ENCODE peak calls at places on chromosome 9, in ten cellular contexts. G is brain microvascular endothelial cell, Y is ovary, E is nephron progenitor cell, X is A549, N is astrocyte, F is endothelial cell, P is cardiac fibroblast, T is GM13977, R is AG10803. A is an unnamed sample.

GRCh38 chr9:127886401-127886972 is 9.0 kb upstream of the AK1 start:
- DNase-seq in P (no peak), G (no peak), N (no peak), E (no peak), T (no peak), X (no peak), F (no peak), Y (peak; percentile 15), R (no peak), A (no peak)

GRCh38 chr9:123456011-123456410 is 100.0 kb downstream of the CRB2 start:
- DNase-seq in E (no peak), P (no peak), N (no peak), Y (no peak), F (no peak), X (no peak), R (no peak), T (no peak), G (no peak), A (no peak)

GRCh38 chr9:63816742-63817621 is 1468.0 kb downstream of the FOXD4L5 start:
- DNase-seq in R (peak; percentile 88), G (peak; percentile 62), E (peak; percentile 90), X (no peak), N (peak; percentile 81), F (peak; percentile 70), T (peak; percentile 77), Y (peak; percentile 29), P (peak; percentile 89), A (peak; percentile 91)

GRCh38 chr9:21919377-21920362 is 74.5 kb downstream of the CDKN2A start:
- DNase-seq in P (peak; percentile 82), N (peak; percentile 78), R (peak; percentile 66), F (no peak), E (no peak), Y (no peak), X (no peak), T (no peak), G (peak; percentile 57), A (peak; percentile 60)

GRCh38 chr9:71830131-71830530 is 61.8 kb upstream of the CEMIP2 start:
- DNase-seq in E (no peak), P (no peak), F (no peak), Y (no peak), G (no peak), R (no peak), T (no peak), N (no peak), X (no peak), A (no peak)

GRCh38 chr9:33139421-33140228 is 27.5 kb downstream of the B4GALT1 start:
- DNase-seq in N (peak; percentile 79), X (no peak), E (peak; percentile 37), P (peak; percentile 97), G (peak; percentile 86), R (peak; percentile 97), T (no peak), Y (peak; percentile 92), F (no peak), A (peak; percentile 95)

GRCh38 chr9:21674894-21675293 is 127.5 kb upstream of the MTAP start:
- DNase-seq in F (no peak), P (no peak), N (no peak), E (no peak), T (no peak), G (no peak), X (no peak), R (no peak), Y (no peak), A (no peak)

GRCh38 chr9:95880011-95880690 is 4.7 kb downstream of the ERCC6L2 start:
- DNase-seq in X (no peak), N (peak; percentile 63), E (no peak), R (peak; percentile 37), P (peak; percentile 57), Y (no peak), G (peak; percentile 74), T (no peak), F (no peak), A (peak; percentile 51)

GRCh38 chr9:79973627-79974026 is 401.9 kb downstream of the TLE4 start:
- DNase-seq in R (no peak), F (no peak), G (no peak), X (no peak), E (no peak), Y (no peak), P (peak; percentile 4), N (no peak), T (no peak), A (no peak)

GRCh38 chr9:16571127-16571848 is 299.2 kb downstream of the BNC2 start:
- DNase-seq in G (no peak), R (no peak), T (no peak), E (no peak), X (no peak), F (no peak), N (no peak), P (peak; percentile 26), Y (no peak), A (peak; percentile 43)

GRCh38 chr9:100111235-100111634 is 12.2 kb downstream of the INVS start:
- DNase-seq in Y (peak; percentile 80), T (no peak), E (no peak), R (peak; percentile 98), F (no peak), P (peak; percentile 98), X (no peak), N (peak; percentile 98), G (peak; percentile 96), A (peak; percentile 95)

GRCh38 chr9:83906144-83906543 is 15.1 kb downstream of the KIF27 start:
- DNase-seq in F (no peak), G (no peak), E (no peak), N (no peak), T (no peak), Y (no peak), R (no peak), X (no peak), P (no peak), A (no peak)
- TF ChIP-seq CTCF in F (no peak), G (no peak), E (no peak), N (no peak), T (no peak), Y (no peak), R (no peak), X (no peak), P (no peak), A (no peak)

DNA sequence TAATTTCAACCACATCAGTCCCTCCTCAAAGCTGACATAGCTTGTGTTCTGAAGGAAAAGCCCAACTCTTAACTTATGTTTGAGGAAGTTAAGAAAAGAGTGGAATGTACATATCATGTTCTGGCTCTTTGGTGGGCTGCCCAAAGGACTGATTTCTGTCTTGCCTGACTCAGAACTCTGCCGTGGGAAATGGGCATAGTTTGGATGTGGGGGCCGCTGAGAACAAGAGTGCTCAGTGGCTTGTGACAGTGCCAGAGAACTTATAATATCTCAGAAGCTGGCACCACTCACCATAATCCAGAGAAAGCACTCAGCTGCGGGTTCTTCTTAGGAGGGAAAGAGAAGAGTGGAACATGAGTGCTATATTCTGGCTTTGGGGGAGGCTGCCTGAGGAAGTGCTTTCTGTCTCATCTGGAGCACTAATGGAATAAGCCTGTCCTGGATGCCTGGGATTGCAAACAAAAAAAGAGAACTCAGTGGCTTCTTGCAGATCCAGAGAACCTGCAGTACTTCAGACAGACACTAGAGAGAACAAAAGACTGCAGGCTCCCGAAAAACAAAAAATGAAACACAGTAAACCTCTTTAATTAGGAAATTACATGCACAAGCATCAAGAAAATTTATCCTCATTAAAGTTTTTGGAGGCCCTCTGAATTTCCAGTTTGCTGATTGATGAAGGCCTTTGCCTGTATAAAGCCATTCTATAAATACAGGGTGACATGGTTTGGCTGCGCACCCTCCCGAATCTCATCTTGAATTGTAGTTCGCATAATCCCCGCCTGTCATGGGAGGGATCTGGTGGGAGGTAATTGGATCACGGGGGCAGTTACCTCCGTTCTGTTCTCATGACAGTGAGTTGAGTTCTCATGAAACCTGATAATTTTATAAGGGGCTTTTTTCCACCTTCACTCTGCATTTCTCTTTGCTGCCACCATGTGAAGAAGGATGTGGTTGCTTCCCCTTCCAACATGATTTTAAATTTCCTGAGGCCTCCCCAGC is 207.0 kb downstream of the DMAC1 start:
- DNase-seq in T (no peak), Y (no peak), G (no peak), N (no peak), X (no peak), P (no peak), E (no peak), R (no peak), F (no peak), A (no peak)
- TF ChIP-seq CTCF in T (no peak), Y (no peak), G (peak; percentile 39), N (no peak), X (no peak), P (no peak), E (peak; percentile 36), R (no peak), F (peak; percentile 70), A (peak; percentile 13)

GRCh38 chr9:70405808-70406445 is 8.5 kb downstream of the KLF9 start:
- DNase-seq in E (no peak), P (peak; percentile 42), N (peak; percentile 43), X (no peak), G (no peak), F (no peak), T (no peak), R (peak; percentile 25), Y (no peak), A (peak; percentile 61)
- TF ChIP-seq CTCF in E (no peak), P (no peak), N (no peak), X (no peak), G (no peak), F (no peak), T (no peak), R (no peak), Y (no peak), A (no peak)

DNA sequence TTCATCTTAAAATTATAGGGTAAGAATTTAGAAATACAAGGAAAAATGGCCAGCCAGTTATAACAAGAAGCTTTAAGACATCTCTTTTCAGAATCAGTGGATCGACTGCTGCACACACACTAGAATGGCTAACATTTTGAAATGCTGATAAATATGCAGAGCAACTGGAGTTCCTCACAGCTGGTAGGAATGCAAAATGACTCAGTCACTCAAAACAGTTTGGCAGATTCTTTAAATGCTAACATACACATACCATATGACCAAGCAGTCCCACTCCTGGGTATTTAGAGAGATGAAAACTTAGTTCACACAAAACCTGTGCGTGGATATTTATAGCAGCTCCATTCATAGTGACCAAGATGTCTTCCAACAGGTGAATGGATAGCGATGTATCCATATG is 23.2 kb upstream of the PSAT1 start:
- DNase-seq in X (no peak), E (no peak), Y (no peak), N (no peak), R (peak; percentile 21), F (no peak), T (no peak), G (peak; percentile 39), P (no peak), A (no peak)
- TF ChIP-seq CTCF in X (no peak), E (no peak), Y (no peak), N (no peak), R (no peak), F (no peak), T (no peak), G (no peak), P (no peak), A (no peak)

DNA sequence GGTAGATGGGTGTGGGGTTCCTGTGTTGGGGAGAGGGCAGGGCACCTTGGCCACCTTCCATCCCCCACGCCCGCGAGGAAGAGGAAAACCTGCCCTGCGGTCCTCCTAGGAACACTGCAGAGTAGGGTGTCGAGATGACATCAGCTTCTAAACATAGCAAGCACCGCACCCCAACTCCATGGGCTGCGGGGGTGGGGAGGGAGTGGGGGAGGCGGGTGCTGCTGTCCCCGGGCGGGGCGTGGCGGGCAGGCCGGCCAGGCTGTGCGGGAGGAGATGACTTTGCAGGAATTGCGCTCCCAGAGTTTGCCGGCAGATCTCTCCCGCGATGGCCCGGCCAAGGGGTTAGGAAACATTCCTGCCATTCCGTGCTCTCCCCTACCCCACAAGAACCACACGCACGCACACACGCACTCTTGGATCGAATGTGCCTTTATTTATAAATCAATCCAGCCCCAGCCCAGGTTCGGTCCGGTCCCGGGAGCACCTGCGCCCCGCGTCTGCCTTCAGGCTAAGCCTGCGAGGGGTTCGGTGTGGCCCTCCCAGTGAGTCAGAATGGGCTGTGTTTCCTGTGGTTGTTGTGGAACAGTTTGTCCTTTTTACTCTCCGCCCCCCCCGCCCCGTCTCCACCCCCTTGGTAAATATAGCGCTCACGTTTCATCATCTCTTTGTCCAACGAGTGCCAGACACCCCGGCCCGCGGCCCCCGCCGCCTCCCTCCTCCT is 5.2 kb upstream of the KLF9 start:
- DNase-seq in G (peak; percentile 98), F (peak; percentile 73), R (peak; percentile 98), X (peak; percentile 90), T (peak; percentile 87), P (peak; percentile 99), Y (peak; percentile 96), E (peak; percentile 76), N (peak; percentile 93), A (peak; percentile 98)
- TF ChIP-seq CTCF in G (peak; percentile 39), F (no peak), R (peak; percentile 15), X (no peak), T (no peak), P (no peak), Y (no peak), E (no peak), N (no peak), A (peak; percentile 14)

A was measured in fibroblast of the aortic adventitia.